ENCODE peak calls at places on chromosomes 7 and 10, in four cellular contexts. X, P, F and V are unnamed samples.

GRCh38 chr10:58965855-58966254 is 210.6 kb upstream of the PHYHIPL start:
- DNase-seq in X (no peak), F (no peak), P (no peak), V (no peak)

GRCh38 chr10:124161212-124162000 is 68.0 kb upstream of the CHST15 start:
- DNase-seq in F (no peak), P (no peak), X (no peak), V (no peak)

GRCh38 chr10:94571528-94571927 is 25.9 kb downstream of the HELLS start:
- DNase-seq in P (no peak), X (no peak), F (no peak), V (no peak)

GRCh38 chr10:32412499-32412853 is 33.5 kb upstream of the CCDC7 start:
- DNase-seq in P (no peak), F (no peak), X (peak; percentile 17), V (no peak)

GRCh38 chr7:78326870-78327269 is 528.3 kb downstream of the PHTF2 start:
- DNase-seq in X (peak; percentile 43), P (no peak), F (no peak), V (no peak)

GRCh38 chr7:90599892-90600555 is 3.9 kb downstream of the CDK14 start:
- DNase-seq in X (no peak), F (no peak), P (no peak), V (no peak)

GRCh38 chr10:129971381-129972144 is 7.5 kb upstream of the EBF3 start:
- DNase-seq in X (no peak), P (peak; percentile 86), F (no peak), V (no peak)

GRCh38 chr10:48476279-48476982 is 128.4 kb downstream of the ARHGAP22 start:
- DNase-seq in P (no peak), X (no peak), F (no peak), V (no peak)

GRCh38 chr7:81488210-81488609 is 281.6 kb downstream of the HGF start:
- DNase-seq in X (no peak), F (no peak), P (no peak), V (no peak)

GRCh38 chr10:15494850-15495249 is 123.8 kb upstream of the FAM171A1 start:
- DNase-seq in X (no peak), P (no peak), F (no peak), V (no peak)

GRCh38 chr7:151207796-151208195 is 2.5 kb downstream of the H2BK1 start:
- DNase-seq in F (no peak), P (no peak), X (no peak), V (no peak)

GRCh38 chr10:14403359-14403758 is 72.6 kb upstream of the FRMD4A start:
- DNase-seq in X (no peak), F (no peak), P (no peak), V (no peak)

GRCh38 chr7:104772405-104772821 is 241.6 kb upstream of the KMT2E start:
- DNase-seq in X (no peak), P (no peak), F (no peak), V (no peak)

GRCh38 chr7:55019329-55019690 is 493 bp downstream of the EGFR start:
- DNase-seq in X (no peak), P (peak; percentile 54), F (no peak), V (peak; percentile 85)

GRCh38 chr10:3747248-3747960 is 37.6 kb downstream of the KLF6 start:
- DNase-seq in P (no peak), F (no peak), X (no peak), V (no peak)

GRCh38 chr10:132918617-132919373 is 23.6 kb downstream of the CFAP46 start:
- DNase-seq in X (no peak), P (no peak), F (no peak), V (no peak)

GRCh38 chr7:143359769-143360168 is 2.7 kb downstream of the FAM131B start:
- DNase-seq in X (no peak), P (no peak), F (no peak), V (no peak)

GRCh38 chr10:3122486-3123205 is 49.9 kb downstream of the PITRM1 start:
- DNase-seq in P (no peak), F (no peak), X (no peak), V (no peak)

GRCh38 chr7:135974667-135975066 is 2.5 kb downstream of the MTPN start:
- DNase-seq in P (no peak), X (no peak), F (no peak), V (no peak)

GRCh38 chr7:140192176-140192575 is 15.4 kb upstream of the KDM7A start:
- DNase-seq in F (no peak), X (no peak), P (no peak), V (no peak)

GRCh38 chr7:121544726-121545125 is 148.6 kb upstream of the FAM3C start:
- DNase-seq in P (no peak), F (no peak), X (peak; percentile 98), V (no peak)

GRCh38 chr7:139673230-139673629 is 104.6 kb downstream of the HIPK2 start:
- DNase-seq in F (no peak), X (peak; percentile 42), P (peak; percentile 75), V (no peak)

GRCh38 chr7:142508251-142508650 is 241.0 kb upstream of the PRSS1 start:
- DNase-seq in P (no peak), X (no peak), F (no peak), V (no peak)

GRCh38 chr10:70358446-70358845 is 24.0 kb downstream of the LRRC20 start:
- DNase-seq in F (no peak), X (no peak), P (no peak), V (no peak)

GRCh38 chr7:18548569-18548968 is 53.0 kb downstream of the HDAC9 start:
- DNase-seq in F (no peak), X (no peak), P (no peak), V (no peak)

GRCh38 chr10:50440489-50440888 is 183.3 kb downstream of the SGMS1 start:
- DNase-seq in P (no peak), X (no peak), F (no peak), V (no peak)

GRCh38 chr10:115975031-115975430 is 298.0 kb downstream of the GFRA1 start:
- DNase-seq in X (no peak), P (no peak), F (no peak), V (no peak)

GRCh38 chr10:2813277-2813676 is 254.1 kb upstream of the PFKP start:
- DNase-seq in X (no peak), F (no peak), P (no peak), V (no peak)

GRCh38 chr10:30818010-30818660 is 188.6 kb upstream of the LYZL2 start:
- DNase-seq in X (peak; percentile 69), P (no peak), F (no peak), V (no peak)

GRCh38 chr7:132122901-132123300 is 453.4 kb downstream of the PLXNA4 start:
- DNase-seq in F (no peak), X (no peak), P (no peak), V (no peak)

GRCh38 chr7:23065974-23066373 is 39.6 kb upstream of the KLHL7 start:
- DNase-seq in P (no peak), F (no peak), X (peak; percentile 50), V (no peak)

GRCh38 chr10:97916586-97916985 is 66.9 kb downstream of the GOLGA7B start:
- DNase-seq in P (no peak), F (no peak), X (no peak), V (no peak)